ENCODE peak calls at places on chromosomes 5 and 9, in eight cellular contexts. C, F, K, E, D, Q, X and M are unnamed samples. For H3K36me3, the result is how much of the 10 kb centered on the place peaks cover.

GRCh38 chr9:74373348-74373747 is 123.8 kb upstream of the RORB start:
- DNase-seq in D (no peak), C (no peak), Q (no peak), K (no peak), F (no peak), E (no peak), X (no peak), M (no peak)

GRCh38 chr5:77449981-77450380 is 42.1 kb downstream of the WDR41 start:
- DNase-seq in D (peak), X (no peak), Q (no peak), C (no peak), E (no peak), F (no peak), K (no peak), M (no peak)

GRCh38 chr9:126696764-126697145 is 83.0 kb downstream of the LMX1B start:
- DNase-seq in D (no peak), X (no peak), K (no peak), C (peak), Q (no peak), F (no peak), E (no peak), M (no peak)

GRCh38 chr5:44983006-44983405 is 174.3 kb downstream of the MRPS30 start:
- DNase-seq in X (no peak), C (no peak), F (no peak), Q (no peak), K (no peak), E (no peak), D (no peak), M (no peak)

GRCh38 chr9:16645970-16646369 is 224.5 kb downstream of the BNC2 start:
- DNase-seq in E (no peak), X (no peak), Q (no peak), F (no peak), C (no peak), D (no peak), K (no peak), M (no peak)

GRCh38 chr9:84748112-84748511 is 78.6 kb downstream of the NTRK2 start:
- DNase-seq in F (no peak), E (no peak), X (no peak), D (no peak), Q (no peak), K (no peak), C (no peak), M (no peak)

GRCh38 chr5:14727428-14727865 is 62.9 kb downstream of the OTULIN start:
- DNase-seq in Q (peak), K (peak), F (peak), E (peak), D (peak), C (peak), X (peak), M (peak)

GRCh38 chr9:135359764-135360163 is 119.8 kb upstream of the PPP1R26 start:
- DNase-seq in F (no peak), D (no peak), X (no peak), C (no peak), E (peak), Q (no peak), K (no peak), M (no peak)

GRCh38 chr9:81687521-81688261 is 1.7 kb downstream of the TLE1 start:
- DNase-seq in F (no peak), X (no peak), K (peak), D (no peak), Q (peak), C (peak), E (no peak), M (peak)

GRCh38 chr9:70525553-70525952 is 111.1 kb upstream of the KLF9 start:
- DNase-seq in Q (no peak), X (peak), D (peak), K (no peak), C (no peak), E (no peak), F (no peak), M (no peak)

GRCh38 chr5:1439388-1440097 is 5.7 kb downstream of the SLC6A3 start:
- DNase-seq in E (no peak), K (no peak), Q (no peak), D (no peak), F (no peak), X (no peak), C (no peak), M (peak)

GRCh38 chr5:84383816-84384603 is 670 bp downstream of the EDIL3 start:
- DNase-seq in D (peak), X (peak), K (peak), E (no peak), C (peak), Q (peak), F (no peak), M (peak)

GRCh38 chr5:73370620-73371583 is 77.7 kb downstream of the FOXD1 start:
- DNase-seq in K (no peak), X (peak), F (no peak), Q (no peak), C (no peak), E (no peak), D (peak), M (no peak)

GRCh38 chr5:37869221-37869620 is 29.4 kb upstream of the GDNF start:
- DNase-seq in C (no peak), X (no peak), Q (no peak), D (no peak), K (no peak), E (no peak), F (no peak), M (no peak)

GRCh38 chr5:175032741-175033151 is 308.4 kb downstream of the MSX2 start:
- DNase-seq in F (no peak), X (no peak), Q (no peak), K (no peak), D (no peak), E (no peak), C (no peak), M (no peak)

GRCh38 chr5:53779541-53779981 is 219.1 kb downstream of the NDUFS4 start:
- DNase-seq in E (no peak), X (peak), D (peak), C (no peak), Q (no peak), F (no peak), K (no peak), M (no peak)

GRCh38 chr5:38258037-38258318 is 381 bp upstream of the EGFLAM start:
- DNase-seq in X (no peak), D (no peak), C (no peak), E (no peak), Q (no peak), K (no peak), F (no peak), M (peak)

GRCh38 chr9:26292943-26293342 is 599.7 kb downstream of the CAAP1 start:
- DNase-seq in Q (no peak), K (no peak), F (no peak), X (peak), E (no peak), C (no peak), D (no peak), M (no peak)

GRCh38 chr9:132201139-132201538 is 39.3 kb downstream of the NTNG2 start:
- DNase-seq in X (no peak), C (no peak), E (no peak), K (no peak), D (no peak), Q (no peak), F (no peak), M (peak)

GRCh38 chr9:115810166-115810565 is 343.4 kb upstream of the PAPPA start:
- DNase-seq in X (no peak), K (no peak), D (peak), C (no peak), Q (no peak), E (no peak), F (no peak), M (no peak)

GRCh38 chr9:104088416-104088815 is 5.7 kb upstream of the SMC2 start:
- DNase-seq in X (no peak), D (no peak), E (no peak), Q (no peak), C (no peak), K (no peak), F (no peak), M (no peak)

GRCh38 chr9:976258-976804 is at the start of gene DMRT3:
- DNase-seq in X (no peak), D (no peak), K (no peak), C (no peak), E (no peak), F (no peak), Q (peak), M (no peak)

GRCh38 chr9:75071530-75072122 is 16.3 kb downstream of the NMRK1 start:
- DNase-seq in D (peak), K (peak), Q (no peak), E (peak), X (no peak), F (peak), C (no peak), M (no peak)

GRCh38 chr5:108521841-108522506 is 140.1 kb upstream of the FBXL17 start:
- DNase-seq in X (peak), F (no peak), K (no peak), Q (peak), D (peak), C (no peak), E (peak), M (no peak)

GRCh38 chr5:132394681-132395259 is 25.3 kb downstream of the SLC22A5 start:
- DNase-seq in Q (no peak), X (no peak), E (no peak), K (no peak), F (no peak), D (no peak), C (no peak), M (no peak)

GRCh38 chr5:593511-593910 is 18.6 kb upstream of the CEP72 start:
- DNase-seq in D (no peak), Q (no peak), C (no peak), F (no peak), K (no peak), X (no peak), E (no peak), M (no peak)

DNA sequence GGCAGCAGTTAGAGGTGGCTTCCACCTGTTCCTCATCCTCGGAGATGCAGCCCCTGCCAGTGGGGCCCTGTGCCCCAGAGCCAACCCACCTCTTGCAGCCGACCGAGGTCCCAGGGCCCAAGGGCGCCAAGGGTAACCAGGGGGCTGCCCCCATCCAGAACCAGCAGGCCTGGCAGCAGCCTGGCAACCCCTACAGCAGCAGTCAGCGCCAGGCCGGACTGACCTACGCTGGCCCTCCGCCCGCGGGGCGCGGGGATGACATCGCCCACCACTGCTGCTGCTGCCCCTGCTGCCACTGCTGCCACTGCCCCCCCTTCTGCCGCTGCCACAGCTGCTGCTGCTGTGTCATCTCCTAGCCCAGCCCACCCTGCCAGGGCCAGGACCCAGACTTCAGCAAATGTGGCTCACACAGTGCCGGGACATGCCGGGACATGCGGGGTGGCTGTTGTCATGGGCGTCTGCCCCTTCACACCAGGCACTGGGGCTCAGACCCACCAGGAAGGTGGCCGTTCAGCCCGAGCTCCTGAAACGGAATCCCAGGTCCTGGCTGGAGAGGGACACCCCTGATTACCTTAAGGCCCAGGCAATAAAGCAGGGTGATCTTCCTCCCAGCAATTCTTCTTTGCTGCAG is 842 bp downstream of the CYSRT1 start:
- DNase-seq in X (no peak), F (no peak), K (no peak), Q (no peak), C (no peak), D (no peak), E (no peak), M (no peak)
- H3K4me3 ChIP-seq in X (no peak), F (no peak), K (no peak), Q (no peak), C (no peak), D (no peak), E (no peak), M (no peak)

GRCh38 chr9:133404440-133405002 is 13.3 kb downstream of the REXO4 start:
- DNase-seq in F (no peak), E (no peak), C (no peak), D (no peak), Q (no peak), X (no peak), K (no peak), M (no peak)

GRCh38 chr9:133406480-133407307 is 11.1 kb downstream of the REXO4 start:
- DNase-seq in F (peak), D (peak), K (peak), X (peak), E (peak), C (peak), Q (peak), M (peak)

GRCh38 chr9:133406039-133406438 is 11.8 kb downstream of the REXO4 start:
- DNase-seq in X (no peak), F (no peak), D (no peak), K (no peak), Q (no peak), E (no peak), C (no peak), M (no peak)

GRCh38 chr9:133405508-133406009 is 12.3 kb downstream of the REXO4 start:
- DNase-seq in K (no peak), E (no peak), C (no peak), X (no peak), F (no peak), D (no peak), Q (no peak), M (no peak)

DNA sequence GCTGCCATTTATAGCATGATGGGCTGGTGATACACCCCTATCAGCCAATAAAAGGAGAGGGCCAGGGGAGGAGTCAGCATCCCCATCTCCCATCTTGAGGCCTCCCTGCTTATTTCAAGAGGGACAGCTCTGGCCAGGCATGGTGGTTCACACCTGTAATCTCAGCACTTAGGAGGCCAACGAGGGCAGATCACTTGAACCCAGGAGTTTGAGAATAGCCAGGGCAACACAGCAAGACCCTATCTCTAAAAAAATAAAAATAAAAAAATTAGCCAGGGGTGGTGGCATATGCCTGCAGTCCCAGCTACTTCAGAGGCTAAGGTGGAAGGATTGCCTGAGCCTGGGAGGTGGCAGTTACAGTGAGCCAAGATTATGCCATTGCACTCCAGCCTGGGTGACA is 9.8 kb downstream of the REXO4 start:
- DNase-seq in C (no peak), F (no peak), X (no peak), D (no peak), K (no peak), E (no peak), Q (no peak), M (no peak)
- H3K36me3 ChIP-seq in C (under half), F (half or more), X (half or more), D (under half), K (under half), E (half or more), Q (under half), M (under half)

GRCh38 chr5:95835682-95836405 is 13.3 kb upstream of the GLRX start:
- DNase-seq in E (no peak), X (no peak), D (no peak), C (peak), K (no peak), Q (no peak), F (peak), M (no peak)
- H3K4me3 ChIP-seq in E (peak), X (no peak), D (peak), C (peak), K (no peak), Q (no peak), F (peak), M (peak)

GRCh38 chr5:178215263-178216002 is 11.1 kb downstream of the HNRNPAB start:
- DNase-seq in E (no peak), C (peak), K (peak), F (no peak), Q (no peak), X (no peak), D (no peak), M (peak)

GRCh38 chr5:178216779-178217178 is 12.4 kb downstream of the HNRNPAB start:
- DNase-seq in K (no peak), E (no peak), D (no peak), F (no peak), X (no peak), Q (no peak), C (no peak), M (no peak)

GRCh38 chr5:178214160-178214803 is 9.9 kb downstream of the HNRNPAB start:
- DNase-seq in C (no peak), X (no peak), F (no peak), D (no peak), Q (no peak), K (no peak), E (no peak), M (no peak)

GRCh38 chr5:178218237-178218636 is 13.9 kb downstream of the HNRNPAB start:
- DNase-seq in F (no peak), C (no peak), K (no peak), Q (no peak), E (no peak), X (no peak), D (no peak), M (no peak)

DNA sequence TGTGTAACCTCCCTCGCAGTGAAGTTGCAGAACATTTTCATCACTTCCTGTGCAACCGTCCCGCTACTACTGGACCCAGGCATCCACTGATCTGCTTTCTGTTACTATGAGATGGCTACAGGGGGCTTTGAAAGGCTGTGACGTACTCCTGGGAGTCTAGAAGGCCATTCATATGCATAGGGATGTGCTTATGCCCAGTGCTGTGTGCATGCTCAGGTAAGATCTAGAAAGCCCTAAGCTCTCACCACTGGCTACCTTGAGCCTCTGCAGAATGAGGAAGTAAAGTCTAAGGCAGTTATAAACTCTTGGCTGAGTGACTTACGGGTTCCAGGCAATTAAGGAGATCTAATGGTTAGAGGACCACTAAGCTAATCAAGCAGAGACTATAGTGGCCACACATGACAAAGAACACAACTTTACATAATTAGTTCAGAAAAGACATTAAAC is 11.8 kb downstream of the HNRNPAB start:
- DNase-seq in K (peak), X (no peak), C (no peak), E (no peak), F (no peak), Q (no peak), D (no peak), M (no peak)
- H3K36me3 ChIP-seq in K (under half), X (half or more), C (under half), E (half or more), F (half or more), Q (half or more), D (under half), M (under half)

GRCh38 chr9:36763778-36764177 is 191.1 kb downstream of the MELK start:
- DNase-seq in E (no peak), C (no peak), D (no peak), X (no peak), F (no peak), K (no peak), Q (no peak), M (no peak)

GRCh38 chr9:36764364-36765076 is 191.8 kb downstream of the MELK start:
- DNase-seq in E (no peak), X (no peak), C (no peak), Q (no peak), F (no peak), D (no peak), K (no peak), M (no peak)

GRCh38 chr9:36765468-36766341 is 193.0 kb downstream of the MELK start:
- DNase-seq in E (peak), Q (peak), C (peak), D (peak), K (peak), F (peak), X (no peak), M (peak)

GRCh38 chr9:36762958-36763357 is 190.3 kb downstream of the MELK start:
- DNase-seq in E (no peak), K (no peak), X (no peak), D (no peak), Q (no peak), C (no peak), F (no peak), M (no peak)

GRCh38 chr9:36765077-36765390 is 192.3 kb downstream of the MELK start:
- DNase-seq in F (no peak), K (no peak), D (no peak), Q (no peak), X (no peak), E (peak), C (no peak), M (no peak)
- H3K4me3 ChIP-seq in F (peak), K (no peak), D (no peak), Q (no peak), X (no peak), E (no peak), C (no peak), M (peak)

GRCh38 chr5:168467755-168468280 is 18.5 kb upstream of the RARS1 start:
- DNase-seq in E (no peak), Q (no peak), C (no peak), X (no peak), F (no peak), K (no peak), D (no peak), M (no peak)

GRCh38 chr5:168464214-168464613 is 22.1 kb upstream of the RARS1 start:
- DNase-seq in C (no peak), Q (no peak), F (no peak), E (no peak), D (no peak), X (no peak), K (no peak), M (no peak)

GRCh38 chr5:168468836-168469235 is 17.4 kb upstream of the RARS1 start:
- DNase-seq in D (no peak), F (no peak), E (no peak), K (no peak), Q (no peak), X (peak), C (no peak), M (no peak)

GRCh38 chr5:168460606-168461005 is 25.7 kb upstream of the RARS1 start:
- DNase-seq in X (no peak), D (no peak), E (no peak), F (no peak), C (no peak), K (no peak), Q (no peak), M (no peak)

GRCh38 chr5:168464641-168465040 is 21.6 kb upstream of the RARS1 start:
- DNase-seq in C (no peak), D (no peak), K (no peak), F (no peak), X (no peak), E (no peak), Q (no peak), M (no peak)
- H3K36me3 ChIP-seq in C (under half), D (under half), K (under half), F (under half), X (under half), E (under half), Q (under half), M (half or more)

DNA sequence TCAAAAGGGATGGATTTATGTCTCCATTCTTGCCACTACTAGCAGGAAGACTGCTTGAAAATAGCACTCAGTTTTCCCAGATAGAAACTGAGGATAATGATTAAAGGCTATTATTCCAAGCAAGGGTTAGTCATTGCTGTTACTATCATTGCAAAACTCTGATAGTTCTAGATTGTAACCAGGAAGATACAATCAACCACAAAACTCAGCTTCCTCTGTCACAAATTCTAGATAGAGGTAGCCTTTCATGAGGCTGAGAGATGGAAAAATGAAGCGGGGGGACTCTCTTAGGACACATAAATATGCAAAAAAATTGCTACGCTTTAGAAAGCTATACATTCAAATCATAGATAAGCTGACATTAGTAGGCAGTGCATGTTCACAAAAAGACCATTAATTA is 3.1 kb downstream of the ANXA1 start:
- DNase-seq in K (no peak), Q (no peak), D (peak), F (peak), C (no peak), E (no peak), X (no peak), M (no peak)
- H3K4me3 ChIP-seq in K (no peak), Q (no peak), D (no peak), F (peak), C (peak), E (peak), X (peak), M (no peak)

DNA sequence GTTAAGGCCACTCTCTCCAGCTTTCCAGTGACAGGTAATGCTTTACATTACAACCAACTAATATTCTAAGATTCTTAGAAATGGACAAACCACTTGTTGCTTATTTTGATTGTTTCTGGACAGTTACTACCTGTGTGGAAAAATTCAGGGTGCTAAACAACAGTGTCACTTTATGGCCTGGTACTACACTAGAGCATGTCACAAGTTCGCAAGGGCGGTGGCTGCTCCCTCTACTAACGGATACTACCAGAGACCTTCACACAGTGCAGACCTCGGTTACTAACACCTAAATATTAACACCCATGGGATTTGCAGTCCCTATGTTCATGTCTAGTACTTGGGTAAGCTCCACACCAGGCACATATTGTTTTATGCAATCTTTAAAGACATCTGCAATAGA is 13.4 kb downstream of the HMGXB3 start:
- DNase-seq in Q (no peak), X (no peak), F (no peak), C (no peak), K (peak), E (no peak), D (no peak), M (no peak)
- H3K36me3 ChIP-seq in Q (half or more), X (half or more), F (half or more), C (under half), K (half or more), E (half or more), D (under half), M (half or more)